ENCODE peak calls at places on chromosomes 7 and 10, in seven cellular contexts. W is adrenal gland, N is tibial artery, M is thoracic aorta, J is fibroblast of the aortic adventitia, L is cardiac muscle cell, P is psoas muscle. G is an unnamed sample.

GRCh38 chr10:68231106-68231901 is 609 bp downstream of the ATOH7 start:
- DNase-seq in W (peak; percentile 60), N (peak; percentile 64), M (no peak), J (peak; percentile 53), L (peak; percentile 79), P (peak; percentile 65), G (peak; percentile 58)

GRCh38 chr7:127251048-127251451 is 1.7 kb downstream of the GRM8 start:
- DNase-seq in W (no peak), N (no peak), M (no peak), J (no peak), L (no peak), P (peak; percentile 13), G (no peak)

GRCh38 chr10:61130366-61130765 is 186.4 kb upstream of the RHOBTB1 start:
- DNase-seq in W (no peak), N (no peak), M (no peak), J (no peak), L (no peak), P (no peak), G (no peak)

GRCh38 chr10:85168287-85168686 is 839.9 kb downstream of the CCSER2 start:
- DNase-seq in W (no peak), N (no peak), M (no peak), J (no peak), L (no peak), P (no peak), G (no peak)

GRCh38 chr7:112272921-112273561 is 66.5 kb downstream of the ZNF277 start:
- DNase-seq in W (no peak), N (no peak), M (no peak), J (no peak), L (peak; percentile 18), P (no peak), G (peak; percentile 28)

GRCh38 chr7:108158766-108159165 is 28.6 kb upstream of the LAMB4 start:
- DNase-seq in W (no peak), N (no peak), M (no peak), J (peak; percentile 28), L (peak; percentile 39), P (no peak), G (peak; percentile 31)

GRCh38 chr10:88271736-88272135 is 311.4 kb downstream of the RNLS start:
- DNase-seq in W (no peak), N (no peak), M (no peak), J (peak; percentile 34), L (peak; percentile 66), P (no peak), G (peak; percentile 65)

GRCh38 chr10:2839081-2839725 is 228.1 kb upstream of the PFKP start:
- DNase-seq in W (no peak), N (no peak), M (no peak), J (peak; percentile 5), L (peak; percentile 4), P (peak; percentile 30), G (peak; percentile 7)

GRCh38 chr7:13908667-13909382 is 80.6 kb downstream of the ETV1 start:
- DNase-seq in W (no peak), N (no peak), M (no peak), J (no peak), L (no peak), P (no peak), G (peak; percentile 29)

GRCh38 chr7:111835066-111835465 is 272.8 kb upstream of the IMMP2L start:
- DNase-seq in W (no peak), N (no peak), M (no peak), J (peak; percentile 91), L (peak; percentile 79), P (no peak), G (peak; percentile 93)

GRCh38 chr7:128408709-128409434 is 910 bp downstream of the IMPDH1 start:
- DNase-seq in W (no peak), N (peak; percentile 60), M (no peak), J (peak; percentile 22), L (peak; percentile 44), P (no peak), G (peak; percentile 27)

GRCh38 chr10:9635691-9636090 is 1382.0 kb upstream of the CELF2 start:
- DNase-seq in W (no peak), N (no peak), M (no peak), J (no peak), L (peak; percentile 24), P (no peak), G (peak; percentile 78)

GRCh38 chr10:76168437-76168836 is 737.0 kb downstream of the LRMDA start:
- DNase-seq in W (no peak), N (no peak), M (no peak), J (no peak), L (no peak), P (no peak), G (no peak)

GRCh38 chr10:6669269-6669859 is 89.3 kb upstream of the PRKCQ start:
- DNase-seq in W (peak; percentile 22), N (no peak), M (no peak), J (peak; percentile 76), L (peak; percentile 73), P (no peak), G (peak; percentile 73)

GRCh38 chr10:16754765-16755164 is 62.5 kb downstream of the RSU1 start:
- DNase-seq in W (no peak), N (no peak), M (no peak), J (no peak), L (no peak), P (no peak), G (no peak)

GRCh38 chr10:102668312-102669110 is 24.2 kb downstream of the TRIM8 start:
- DNase-seq in W (no peak), N (no peak), M (no peak), J (no peak), L (no peak), P (no peak), G (no peak)

GRCh38 chr7:47506716-47507354 is 75.1 kb downstream of the TNS3 start:
- DNase-seq in W (no peak), N (peak; percentile 87), M (no peak), J (peak; percentile 93), L (peak; percentile 90), P (no peak), G (no peak)

GRCh38 chr10:125146791-125147604 is 13.4 kb downstream of the CTBP2 start:
- DNase-seq in W (no peak), N (peak; percentile 87), M (no peak), J (peak; percentile 71), L (no peak), P (no peak), G (peak; percentile 50)

GRCh38 chr7:27339478-27339877 is 96.9 kb downstream of the EVX1 start:
- DNase-seq in W (no peak), N (no peak), M (no peak), J (no peak), L (no peak), P (no peak), G (peak; percentile 3)

GRCh38 chr10:22150842-22151241 is 67.0 kb downstream of the EBLN1 start:
- DNase-seq in W (no peak), N (no peak), M (no peak), J (no peak), L (no peak), P (no peak), G (no peak)

GRCh38 chr10:128150045-128150493 is 23.8 kb upstream of the MKI67 start:
- DNase-seq in W (peak; percentile 44), N (no peak), M (no peak), J (peak; percentile 48), L (peak; percentile 73), P (peak; percentile 53), G (peak; percentile 62)

GRCh38 chr7:100706672-100707311 is 871 bp downstream of the POP7 start:
- DNase-seq in W (no peak), N (no peak), M (no peak), J (no peak), L (no peak), P (no peak), G (no peak)

GRCh38 chr7:137443616-137444015 is 100.1 kb upstream of the PTN start:
- DNase-seq in W (no peak), N (no peak), M (no peak), J (peak; percentile 84), L (peak; percentile 60), P (no peak), G (peak; percentile 78)

GRCh38 chr10:132189016-132189415 is 2.3 kb downstream of the DPYSL4 start:
- DNase-seq in W (no peak), N (no peak), M (no peak), J (no peak), L (no peak), P (no peak), G (no peak)

GRCh38 chr10:112716924-112717348 is 233.1 kb upstream of the TCF7L2 start:
- DNase-seq in W (peak; percentile 31), N (no peak), M (no peak), J (peak; percentile 76), L (peak; percentile 49), P (no peak), G (peak; percentile 87)

GRCh38 chr10:102152545-102152890 is 329 bp downstream of the NOLC1 start:
- DNase-seq in W (no peak), N (no peak), M (no peak), J (no peak), L (peak; percentile 35), P (no peak), G (peak; percentile 26)

GRCh38 chr10:4763960-4764428 is 62.0 kb upstream of the AKR1E2 start:
- DNase-seq in W (no peak), N (no peak), M (no peak), J (peak; percentile 73), L (peak; percentile 60), P (no peak), G (peak; percentile 94)

GRCh38 chr7:19773361-19773760 is at the start of gene TMEM196:
- DNase-seq in W (peak; percentile 21), N (no peak), M (no peak), J (no peak), L (peak; percentile 2), P (no peak), G (no peak)

GRCh38 chr7:4261038-4261960 is 420.8 kb upstream of the FOXK1 start:
- DNase-seq in W (no peak), N (no peak), M (no peak), J (no peak), L (no peak), P (no peak), G (no peak)

DNA sequence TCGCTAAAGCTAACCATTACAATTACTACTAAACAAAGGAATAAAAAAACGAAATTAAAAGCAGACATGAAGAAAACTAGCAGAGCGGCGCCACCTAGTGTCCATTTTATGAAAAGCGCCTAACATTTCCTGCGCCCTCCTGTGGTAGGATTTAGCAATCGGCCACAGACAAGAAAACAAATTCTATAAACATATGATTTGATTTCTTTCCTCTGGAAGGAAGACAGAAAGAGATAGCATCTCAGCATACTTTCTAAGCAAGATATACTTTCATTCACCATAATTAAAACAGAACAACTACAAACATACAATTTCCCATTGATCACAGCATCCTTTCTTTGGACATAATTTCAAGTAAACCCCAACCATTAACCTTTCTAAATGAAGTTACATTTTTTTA is 337.7 kb upstream of the NPVF start:
- DNase-seq in W (peak; percentile 66), N (peak; percentile 75), M (no peak), J (peak; percentile 80), L (peak; percentile 85), P (peak; percentile 17), G (peak; percentile 76)
- H3K4me3 ChIP-seq in W (no peak overlapping the region), N (no peak overlapping the region), M (peak overlapping the region; percentile 46), J (no peak overlapping the region), L (no peak overlapping the region), P (peak overlapping the region; percentile 22), G (no peak overlapping the region)

GRCh38 chr10:30127120-30127541 is 67.7 kb upstream of the JCAD start:
- DNase-seq in W (no peak), N (no peak), M (no peak), J (peak; percentile 76), L (peak; percentile 79), P (peak; percentile 19), G (peak; percentile 68)
- TF ChIP-seq CTCF in W (no peak), N (no peak), M (no peak), J (no peak), L (no peak), P (no peak), G (no peak)

GRCh38 chr10:75111367-75111905 is at the start of gene SAMD8:
- DNase-seq in W (peak; percentile 95), N (peak; percentile 99), M (peak; percentile 93), J (peak; percentile 96), L (peak; percentile 98), P (peak; percentile 98), G (peak; percentile 94)
- H3K4me3 ChIP-seq in W (peak within 1 kb of the TSS; percentile 99), N (peak within 1 kb of the TSS; percentile 76), M (peak within 1 kb of the TSS; percentile 86), J (peak within 1 kb of the TSS; percentile 93), L (peak within 1 kb of the TSS; percentile 67), P (peak within 1 kb of the TSS; percentile 88), G (peak within 1 kb of the TSS; percentile 92)

GRCh38 chr10:92573798-92574544 is at the start of gene IDE:
- DNase-seq in W (peak; percentile 89), N (peak; percentile 91), M (peak; percentile 25), J (peak; percentile 85), L (peak; percentile 91), P (peak; percentile 89), G (peak; percentile 82)
- TF ChIP-seq CTCF in W (peak; percentile 72), N (peak; percentile 83), M (no peak), J (peak; percentile 87), L (peak; percentile 84), P (peak; percentile 74), G (peak; percentile 63)

G was measured in fibroblast of mammary gland.